ENCODE peak calls at places on chromosomes 5 and 9, in five cellular contexts. A, I, R, H and D are unnamed samples.

GRCh38 chr9:129550199-129550839 is 70.6 kb downstream of the C9orf50 start:
- DNase-seq in H (peak; percentile 76), A (peak; percentile 86), R (no peak), I (peak; percentile 82), D (peak; percentile 95)

GRCh38 chr9:91159664-91160121 is 202.0 kb downstream of the AUH start:
- DNase-seq in I (no peak), H (peak; percentile 73), A (no peak), R (no peak), D (no peak)

GRCh38 chr5:14199902-14200301 is 56.8 kb downstream of the TRIO start:
- DNase-seq in R (no peak), I (no peak), A (no peak), H (no peak), D (no peak)

GRCh38 chr9:110319781-110320180 is 17.9 kb downstream of the TXNDC8 start:
- DNase-seq in I (no peak), R (peak; percentile 29), A (no peak), H (no peak), D (no peak)

GRCh38 chr9:99057665-99058625 is 47.0 kb upstream of the TGFBR1 start:
- DNase-seq in A (peak; percentile 55), R (peak; percentile 73), I (peak; percentile 63), H (no peak), D (peak; percentile 57)

GRCh38 chr9:125747053-125747764 is at the start of gene PBX3:
- DNase-seq in I (peak; percentile 42), R (no peak), A (peak; percentile 59), H (peak; percentile 73), D (peak; percentile 72)

GRCh38 chr9:6640268-6641072 is 5.1 kb downstream of the GLDC start:
- DNase-seq in H (no peak), R (no peak), A (no peak), I (no peak), D (no peak)

GRCh38 chr9:79799691-79800345 is 228.1 kb downstream of the TLE4 start:
- DNase-seq in I (peak; percentile 26), R (no peak), A (no peak), H (no peak), D (no peak)

GRCh38 chr5:42852826-42853225 is 41.1 kb upstream of the SELENOP start:
- DNase-seq in A (no peak), H (no peak), I (no peak), R (no peak), D (no peak)

GRCh38 chr5:160685219-160685618 is 166.8 kb downstream of the ATP10B start:
- DNase-seq in I (no peak), H (no peak), R (peak; percentile 13), A (no peak), D (no peak)

GRCh38 chr5:121489972-121490371 is 361.7 kb upstream of the FTMT start:
- DNase-seq in A (no peak), H (no peak), R (peak; percentile 4), I (no peak), D (no peak)

GRCh38 chr9:123998970-123999621 is 12.5 kb upstream of the LHX2 start:
- DNase-seq in R (no peak), H (no peak), A (no peak), I (no peak), D (no peak)

GRCh38 chr5:135159626-135160025 is 125.6 kb upstream of the PITX1 start:
- DNase-seq in H (no peak), R (no peak), I (no peak), A (no peak), D (no peak)

GRCh38 chr5:10308844-10309243 is 1.1 kb upstream of the CMBL start:
- DNase-seq in A (no peak), I (no peak), R (no peak), H (no peak), D (no peak)

GRCh38 chr9:78031271-78031825 is at the start of gene GNAQ:
- DNase-seq in H (peak; percentile 64), I (no peak), R (no peak), A (peak; percentile 41), D (peak; percentile 62)